ENCODE peak calls at places on chromosomes 4 and X, in six cellular contexts. One of them, this sample, is unnamed. For H3K36me3, the result is how much of the 10 kb centered on the place peaks cover.

GRCh38 chrX:1389181-1389992 is 2.5 kb downstream of the SLC25A6 start:
- DNase-seq in lung: no peak
- DNase-seq in endodermal cell: peak
- DNase-seq in kidney epithelial cell: no peak
- DNase-seq in GM23338: no peak
- DNase-seq in brain microvascular endothelial cell: no peak
- DNase-seq in this sample: no peak

GRCh38 chr4:43243433-43244116 is 351.1 kb downstream of the GRXCR1 start:
- DNase-seq in brain microvascular endothelial cell: no peak
- DNase-seq in GM23338: no peak
- DNase-seq in lung: no peak
- DNase-seq in endodermal cell: no peak
- DNase-seq in kidney epithelial cell: no peak
- DNase-seq in this sample: no peak

GRCh38 chr4:147060171-147060931 is 114.7 kb upstream of the TTC29 start:
- DNase-seq in kidney epithelial cell: no peak
- DNase-seq in endodermal cell: no peak
- DNase-seq in lung: no peak
- DNase-seq in GM23338: no peak
- DNase-seq in brain microvascular endothelial cell: peak
- DNase-seq in this sample: no peak

GRCh38 chr4:72919464-72919863 is 150.1 kb downstream of the COX18 start:
- DNase-seq in kidney epithelial cell: no peak
- DNase-seq in lung: no peak
- DNase-seq in brain microvascular endothelial cell: no peak
- DNase-seq in GM23338: no peak
- DNase-seq in endodermal cell: no peak
- DNase-seq in this sample: no peak

GRCh38 chr4:113636438-113636818 is 125.1 kb downstream of the CAMK2D start:
- DNase-seq in endodermal cell: no peak
- DNase-seq in lung: no peak
- DNase-seq in brain microvascular endothelial cell: no peak
- DNase-seq in kidney epithelial cell: no peak
- DNase-seq in GM23338: peak
- DNase-seq in this sample: no peak

GRCh38 chr4:37268311-37268710 is 23.8 kb downstream of the NWD2 start:
- DNase-seq in lung: no peak
- DNase-seq in kidney epithelial cell: no peak
- DNase-seq in endodermal cell: no peak
- DNase-seq in brain microvascular endothelial cell: no peak
- DNase-seq in GM23338: peak
- DNase-seq in this sample: no peak

GRCh38 chrX:119763175-119763574 is 4.8 kb downstream of the SOWAHD start:
- DNase-seq in kidney epithelial cell: peak
- DNase-seq in endodermal cell: no peak
- DNase-seq in lung: no peak
- DNase-seq in brain microvascular endothelial cell: peak
- DNase-seq in GM23338: peak
- DNase-seq in this sample: no peak

GRCh38 chr4:83362492-83363329 is 28.1 kb upstream of the HPSE start:
- DNase-seq in brain microvascular endothelial cell: peak
- DNase-seq in kidney epithelial cell: no peak
- DNase-seq in GM23338: peak
- DNase-seq in lung: no peak
- DNase-seq in endodermal cell: no peak
- DNase-seq in this sample: peak

GRCh38 chr4:29927895-29928294 is 792.3 kb upstream of the PCDH7 start:
- DNase-seq in kidney epithelial cell: no peak
- DNase-seq in endodermal cell: peak
- DNase-seq in lung: no peak
- DNase-seq in GM23338: peak
- DNase-seq in brain microvascular endothelial cell: no peak
- DNase-seq in this sample: no peak

GRCh38 chr4:139532951-139533350 is 23.1 kb downstream of the SETD7 start:
- DNase-seq in endodermal cell: no peak
- DNase-seq in kidney epithelial cell: peak
- DNase-seq in GM23338: no peak
- DNase-seq in lung: no peak
- DNase-seq in brain microvascular endothelial cell: no peak
- DNase-seq in this sample: no peak

GRCh38 chr4:10640535-10641159 is 43.9 kb downstream of the CLNK start:
- DNase-seq in endodermal cell: no peak
- DNase-seq in lung: no peak
- DNase-seq in GM23338: no peak
- DNase-seq in kidney epithelial cell: no peak
- DNase-seq in brain microvascular endothelial cell: no peak
- DNase-seq in this sample: no peak

GRCh38 chrX:130171446-130172126 is at the start of gene RAB33A:
- DNase-seq in kidney epithelial cell: no peak
- DNase-seq in lung: no peak
- DNase-seq in GM23338: peak
- DNase-seq in endodermal cell: peak
- DNase-seq in brain microvascular endothelial cell: no peak
- DNase-seq in this sample: no peak

GRCh38 chrX:31649176-31649575 is 577.3 kb upstream of the FTHL17 start:
- DNase-seq in kidney epithelial cell: no peak
- DNase-seq in GM23338: no peak
- DNase-seq in lung: no peak
- DNase-seq in endodermal cell: no peak
- DNase-seq in brain microvascular endothelial cell: no peak
- DNase-seq in this sample: no peak

GRCh38 chr4:132123870-132124623 is 1025.0 kb upstream of the PCDH10 start:
- DNase-seq in GM23338: peak
- DNase-seq in endodermal cell: peak
- DNase-seq in kidney epithelial cell: no peak
- DNase-seq in brain microvascular endothelial cell: no peak
- DNase-seq in lung: no peak
- DNase-seq in this sample: peak

GRCh38 chrX:10549280-10549679 is 71.1 kb downstream of the MID1 start:
- DNase-seq in GM23338: no peak
- DNase-seq in lung: no peak
- DNase-seq in kidney epithelial cell: no peak
- DNase-seq in endodermal cell: no peak
- DNase-seq in brain microvascular endothelial cell: peak
- DNase-seq in this sample: no peak

GRCh38 chrX:115234220-115234557 is 293 bp upstream of the LRCH2 start:
- DNase-seq in lung: no peak
- DNase-seq in GM23338: no peak
- DNase-seq in endodermal cell: no peak
- DNase-seq in brain microvascular endothelial cell: no peak
- DNase-seq in kidney epithelial cell: no peak
- DNase-seq in this sample: no peak

GRCh38 chrX:150361777-150362351 is 1.3 kb upstream of the MAMLD1 start:
- DNase-seq in GM23338: peak
- DNase-seq in brain microvascular endothelial cell: no peak
- DNase-seq in endodermal cell: peak
- DNase-seq in kidney epithelial cell: no peak
- DNase-seq in lung: peak
- DNase-seq in this sample: no peak

DNA sequence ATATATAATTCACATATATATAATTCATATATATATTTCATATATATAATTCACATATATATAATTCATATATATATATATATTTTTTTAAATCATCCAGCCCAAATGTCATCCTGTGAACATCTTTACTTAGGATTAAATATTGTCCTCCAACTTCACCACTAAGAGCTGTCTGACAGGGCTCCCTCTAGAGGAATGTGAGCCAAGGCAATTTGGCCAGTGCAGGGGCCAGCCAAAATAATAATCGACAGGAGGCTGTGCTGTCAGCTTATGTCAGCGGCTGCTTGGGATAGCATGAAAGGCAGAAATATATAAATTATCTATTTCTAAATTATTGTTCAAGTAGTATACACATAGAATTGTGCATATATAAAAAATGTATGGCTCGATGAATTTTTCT is 29.5 kb downstream of the EGFL6 start:
- DNase-seq in lung: no peak
- DNase-seq in brain microvascular endothelial cell: no peak
- DNase-seq in kidney epithelial cell: no peak
- DNase-seq in endodermal cell: no peak
- DNase-seq in GM23338: peak
- DNase-seq in this sample: no peak
- H3K36me3 ChIP-seq in lung: under half
- H3K36me3 ChIP-seq in brain microvascular endothelial cell: under half
- H3K36me3 ChIP-seq in kidney epithelial cell: under half
- H3K36me3 ChIP-seq in endodermal cell: under half
- H3K36me3 ChIP-seq in GM23338: under half
- H3K36me3 ChIP-seq in this sample: under half

DNA sequence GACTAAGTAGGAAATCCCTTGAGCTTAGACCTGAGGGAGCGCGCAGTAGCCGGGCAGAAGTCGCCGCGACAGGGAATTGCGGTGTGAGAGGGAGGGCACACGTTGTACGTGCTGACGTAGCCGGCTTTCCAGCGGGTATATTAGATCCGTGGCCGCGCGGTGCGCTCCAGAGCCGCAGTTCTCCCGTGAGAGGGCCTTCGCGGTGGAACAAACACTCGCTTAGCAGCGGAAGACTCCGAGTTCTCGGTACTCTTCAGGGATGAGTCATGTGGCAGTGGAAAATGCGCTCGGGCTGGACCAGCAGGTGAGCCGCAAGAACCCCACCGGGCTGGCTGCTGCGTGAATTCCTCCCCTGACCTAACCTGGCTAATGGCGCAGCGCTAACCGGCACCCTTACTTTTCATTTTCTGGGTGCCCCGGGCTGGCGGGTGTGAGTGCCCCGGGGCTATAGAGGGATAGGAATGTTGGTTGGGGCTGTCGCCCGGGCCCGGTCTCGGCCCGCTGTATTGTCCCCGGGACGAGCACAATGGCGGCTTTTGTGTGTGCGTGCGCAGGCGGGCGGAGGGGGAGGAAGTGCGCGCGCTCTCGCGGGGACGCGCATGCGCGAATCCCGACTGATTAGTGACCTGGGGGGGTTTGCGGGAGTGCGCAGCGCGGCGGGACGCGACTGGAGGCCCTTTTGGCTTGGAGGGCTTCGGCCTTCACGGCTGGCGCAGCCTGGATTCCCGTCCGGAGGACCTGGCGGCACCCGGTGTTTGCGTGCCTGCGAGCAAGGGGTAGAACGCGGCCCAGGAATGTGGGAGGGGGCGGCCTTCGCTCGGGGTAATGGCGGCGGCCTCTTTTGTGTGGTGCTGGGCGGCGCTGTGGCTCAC is at the start of gene DDX3X:
- DNase-seq in brain microvascular endothelial cell: peak
- DNase-seq in endodermal cell: peak
- DNase-seq in GM23338: peak
- DNase-seq in lung: peak
- DNase-seq in kidney epithelial cell: peak
- DNase-seq in this sample: peak
- TF ChIP-seq CTCF in brain microvascular endothelial cell: peak
- TF ChIP-seq CTCF in endodermal cell: no peak
- TF ChIP-seq CTCF in GM23338: no peak
- TF ChIP-seq CTCF in lung: peak
- TF ChIP-seq CTCF in kidney epithelial cell: peak
- TF ChIP-seq CTCF in this sample: peak

GRCh38 chr4:176321589-176321988 is 1.8 kb downstream of the SPCS3 start:
- DNase-seq in GM23338: no peak
- DNase-seq in lung: no peak
- DNase-seq in kidney epithelial cell: no peak
- DNase-seq in brain microvascular endothelial cell: no peak
- DNase-seq in endodermal cell: no peak
- DNase-seq in this sample: no peak
- H3K4me3 ChIP-seq in GM23338: peak
- H3K4me3 ChIP-seq in lung: no peak
- H3K4me3 ChIP-seq in kidney epithelial cell: peak
- H3K4me3 ChIP-seq in brain microvascular endothelial cell: peak
- H3K4me3 ChIP-seq in endodermal cell: peak
- H3K4me3 ChIP-seq in this sample: peak

DNA sequence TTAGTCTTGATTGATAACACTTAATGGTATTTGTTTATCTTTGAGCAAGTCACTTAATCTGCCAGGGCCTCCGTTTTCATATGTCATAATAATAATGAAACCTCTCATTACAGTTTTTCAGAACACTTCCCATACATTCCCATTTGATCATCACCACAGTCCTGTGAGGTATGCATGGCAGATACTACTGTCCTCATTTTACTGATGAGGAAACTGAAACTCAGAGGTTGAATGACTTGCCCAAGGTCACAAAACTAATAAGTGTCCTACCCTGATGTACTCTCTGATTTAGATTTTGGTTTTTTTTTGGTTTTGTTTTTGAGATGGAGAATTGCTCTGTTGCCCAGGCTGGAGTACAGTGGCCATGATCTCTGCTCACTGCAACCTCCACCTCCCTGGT is 25.7 kb downstream of the ZFX start:
- DNase-seq in brain microvascular endothelial cell: no peak
- DNase-seq in lung: no peak
- DNase-seq in GM23338: no peak
- DNase-seq in endodermal cell: no peak
- DNase-seq in kidney epithelial cell: no peak
- DNase-seq in this sample: no peak
- H3K36me3 ChIP-seq in brain microvascular endothelial cell: under half
- H3K36me3 ChIP-seq in lung: under half
- H3K36me3 ChIP-seq in GM23338: under half
- H3K36me3 ChIP-seq in endodermal cell: under half
- H3K36me3 ChIP-seq in kidney epithelial cell: under half
- H3K36me3 ChIP-seq in this sample: under half

DNA sequence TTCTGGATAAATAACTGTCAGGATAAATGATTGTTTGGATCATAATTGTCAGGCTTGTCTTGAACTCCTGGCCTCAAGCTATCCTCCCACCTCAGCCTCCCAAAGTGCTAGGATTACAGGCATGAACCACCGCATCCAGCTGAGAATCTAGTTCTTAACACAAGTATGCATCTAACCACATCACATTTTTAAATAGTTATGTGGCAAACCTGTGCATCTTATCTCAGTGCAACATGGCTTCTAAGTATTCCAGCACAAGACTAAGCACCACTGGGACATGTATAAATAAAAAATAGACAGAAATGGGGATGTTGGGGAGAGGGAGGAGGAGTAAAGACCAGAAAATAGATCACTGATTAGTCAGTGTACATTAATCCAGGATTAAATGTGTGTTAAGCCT is 74.7 kb upstream of the TBL1X start:
- DNase-seq in brain microvascular endothelial cell: no peak
- DNase-seq in endodermal cell: no peak
- DNase-seq in GM23338: no peak
- DNase-seq in kidney epithelial cell: no peak
- DNase-seq in lung: no peak
- DNase-seq in this sample: no peak
- TF ChIP-seq CTCF in brain microvascular endothelial cell: no peak
- TF ChIP-seq CTCF in endodermal cell: no peak
- TF ChIP-seq CTCF in GM23338: no peak
- TF ChIP-seq CTCF in kidney epithelial cell: no peak
- TF ChIP-seq CTCF in lung: no peak
- TF ChIP-seq CTCF in this sample: no peak

DNA sequence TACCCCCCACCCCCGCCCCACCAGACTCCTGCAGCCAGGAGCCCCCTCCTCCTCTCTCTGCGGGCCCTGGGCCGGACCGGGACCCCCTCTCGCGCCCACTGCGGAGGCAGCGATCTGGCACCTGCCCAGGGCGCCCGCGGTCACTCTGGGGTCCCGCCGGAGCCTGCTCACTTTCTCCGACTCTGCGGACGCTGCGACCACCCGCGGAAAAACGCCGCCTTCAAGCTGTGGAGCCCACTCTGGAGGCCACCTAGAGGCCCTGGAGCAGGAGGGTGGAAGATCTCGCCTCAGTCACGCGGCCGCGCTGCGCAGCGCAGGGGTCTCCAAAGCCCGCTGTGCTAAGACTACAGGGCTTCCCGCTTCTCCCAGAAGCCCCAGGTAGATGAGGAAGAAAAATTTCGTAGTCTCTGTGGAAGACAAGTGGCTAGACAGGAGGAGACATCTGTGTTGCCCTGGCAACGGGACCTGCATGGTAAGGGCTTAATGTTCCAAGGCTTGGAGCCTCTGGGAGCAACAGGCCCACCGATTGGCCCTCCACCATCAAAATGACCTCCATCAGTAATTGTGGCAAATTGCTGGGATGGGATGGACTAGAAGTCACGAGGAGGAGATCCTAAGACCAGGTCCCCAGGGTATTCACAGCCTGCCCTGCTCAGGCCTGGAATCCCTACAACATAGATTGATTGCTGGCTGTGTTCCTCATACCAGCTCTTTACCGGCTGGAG is at the start of gene PNMA6F:
- DNase-seq in endodermal cell: peak
- DNase-seq in brain microvascular endothelial cell: no peak
- DNase-seq in GM23338: peak
- DNase-seq in kidney epithelial cell: no peak
- DNase-seq in lung: peak
- DNase-seq in this sample: no peak
- H3K4me3 ChIP-seq in endodermal cell: no peak
- H3K4me3 ChIP-seq in brain microvascular endothelial cell: no peak
- H3K4me3 ChIP-seq in GM23338: peak
- H3K4me3 ChIP-seq in kidney epithelial cell: no peak
- H3K4me3 ChIP-seq in lung: no peak
- H3K4me3 ChIP-seq in this sample: no peak